ENCODE peak calls at places on chromosome 5, in six cellular contexts. T is hepatocyte, K is MM.1S, L is neural progenitor cell, P is GM23248, O is PC-3. G is an unnamed sample. For H4K20me1, the result is how much of the 10 kb centered on the place peaks cover.

GRCh38 chr5:90182726-90183125 is 226.8 kb downstream of the CETN3 start:
- DNase-seq in T (no peak), K (no peak), L (no peak), P (peak), O (peak), G (no peak)

GRCh38 chr5:170280090-170280493 is 17.5 kb downstream of the LCP2 start:
- DNase-seq in T (no peak), K (no peak), L (peak), P (no peak), O (no peak), G (no peak)

GRCh38 chr5:138622051-138622450 is 46.9 kb upstream of the HSPA9 start:
- DNase-seq in T (no peak), K (no peak), L (no peak), P (no peak), O (no peak), G (no peak)

GRCh38 chr5:59835782-59836181 is 57.7 kb downstream of the PDE4D start:
- DNase-seq in T (no peak), K (no peak), L (no peak), P (no peak), O (no peak), G (no peak)

GRCh38 chr5:76274566-76274965 is 128.5 kb upstream of the IQGAP2 start:
- DNase-seq in T (no peak), K (no peak), L (no peak), P (no peak), O (no peak), G (no peak)

GRCh38 chr5:160514866-160515265 is 93.2 kb downstream of the PTTG1 start:
- DNase-seq in T (no peak), K (no peak), L (no peak), P (no peak), O (no peak), G (no peak)

GRCh38 chr5:8683528-8683927 is 814.6 kb downstream of the MTRR start:
- DNase-seq in T (no peak), K (no peak), L (no peak), P (no peak), O (no peak), G (no peak)

GRCh38 chr5:114449836-114450515 is 88.1 kb downstream of the KCNN2 start:
- DNase-seq in T (peak), K (peak), L (peak), P (peak), O (peak), G (peak)

GRCh38 chr5:124404796-124405195 is 341.6 kb downstream of the ZNF608 start:
- DNase-seq in T (no peak), K (no peak), L (no peak), P (no peak), O (no peak), G (no peak)

GRCh38 chr5:151742870-151743294 is 15.5 kb downstream of the ATOX1 start:
- DNase-seq in T (peak), K (no peak), L (peak), P (peak), O (peak), G (peak)

GRCh38 chr5:132225165-132226032 is 2.3 kb downstream of the P4HA2 start:
- DNase-seq in T (peak), K (no peak), L (no peak), P (peak), O (peak), G (no peak)

GRCh38 chr5:14775857-14776256 is 95.7 kb downstream of the ANKH start:
- DNase-seq in T (no peak), K (no peak), L (no peak), P (peak), O (peak), G (no peak)

GRCh38 chr5:157342822-157343402 is 77.0 kb downstream of the CYFIP2 start:
- DNase-seq in T (peak), K (peak), L (peak), P (peak), O (peak), G (peak)

GRCh38 chr5:6604946-6605345 is 27.9 kb downstream of the NSUN2 start:
- DNase-seq in T (no peak), K (no peak), L (no peak), P (no peak), O (no peak), G (no peak)

GRCh38 chr5:6604341-6604740 is 28.5 kb downstream of the NSUN2 start:
- DNase-seq in T (no peak), K (no peak), L (no peak), P (no peak), O (no peak), G (no peak)

GRCh38 chr5:6602441-6602840 is 30.4 kb downstream of the NSUN2 start:
- DNase-seq in T (no peak), K (no peak), L (no peak), P (no peak), O (no peak), G (no peak)

GRCh38 chr5:6601271-6601670 is 31.6 kb downstream of the NSUN2 start:
- DNase-seq in T (no peak), K (no peak), L (no peak), P (no peak), O (no peak), G (no peak)

DNA sequence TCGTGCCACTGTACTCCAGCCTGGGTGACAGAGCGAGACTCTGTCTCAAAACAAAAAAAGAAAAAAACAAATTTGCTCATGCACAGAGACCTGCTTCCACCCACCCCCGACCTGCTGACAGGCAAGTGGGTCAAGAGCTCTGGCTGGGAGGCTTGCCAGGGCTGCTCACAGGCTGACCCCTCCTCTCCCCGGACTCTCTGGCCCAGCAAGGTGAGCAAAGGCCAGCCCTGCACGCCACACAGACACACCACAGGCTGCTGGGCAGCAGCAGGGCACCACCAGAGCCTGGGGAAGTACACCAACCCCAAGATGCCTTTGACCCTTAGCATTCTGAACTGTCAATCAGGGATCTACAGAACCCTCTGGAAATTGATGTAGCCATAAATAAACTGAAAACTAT is 29.2 kb downstream of the NSUN2 start:
- DNase-seq in T (peak), K (no peak), L (no peak), P (no peak), O (no peak), G (no peak)
- H4K20me1 ChIP-seq in T (under half), K (under half), L (under half), P (under half), O (under half), G (under half)

GRCh38 chr5:93580387-93581100 is 475 bp downstream of the NR2F1-AS1 start:
- DNase-seq in T (no peak), K (peak), L (peak), P (peak), O (no peak), G (no peak)

GRCh38 chr5:93578179-93578812 is 2.7 kb downstream of the NR2F1-AS1 start:
- DNase-seq in T (no peak), K (no peak), L (peak), P (no peak), O (no peak), G (no peak)

GRCh38 chr5:93577807-93578178 is 3.2 kb downstream of the NR2F1-AS1 start:
- DNase-seq in T (no peak), K (no peak), L (no peak), P (no peak), O (no peak), G (no peak)

GRCh38 chr5:93579561-93580386 is 1.2 kb downstream of the NR2F1-AS1 start:
- DNase-seq in T (no peak), K (no peak), L (peak), P (peak), O (peak), G (no peak)

GRCh38 chr5:93578813-93579560 is 2.0 kb downstream of the NR2F1-AS1 start:
- DNase-seq in T (no peak), K (no peak), L (peak), P (no peak), O (peak), G (no peak)
- TF ChIP-seq EZH2phosphoT487 in T (no peak), K (no peak), L (no peak), P (no peak), O (no peak), G (no peak)

DNA sequence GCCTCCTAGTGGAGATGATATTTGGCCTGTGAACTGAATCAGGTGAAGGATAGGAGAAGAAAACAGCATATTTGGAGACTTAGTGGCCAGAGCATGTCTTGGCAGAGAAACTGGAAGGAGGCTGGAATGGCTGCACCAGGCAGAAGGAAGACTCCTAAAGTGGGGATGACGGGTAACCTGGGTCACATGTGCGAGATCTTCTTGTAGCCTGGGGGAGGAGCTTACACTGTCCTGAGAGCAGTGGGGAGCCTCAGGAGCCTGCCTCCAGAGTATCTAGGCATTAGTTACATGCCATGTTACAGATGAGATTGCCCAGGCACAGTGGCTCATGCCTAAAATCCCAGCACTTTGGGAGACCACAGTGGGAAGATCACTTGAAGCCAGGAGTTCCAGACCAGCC is 49.8 kb downstream of the JADE2 start:
- DNase-seq in T (no peak), K (no peak), L (no peak), P (no peak), O (no peak), G (no peak)
- H4K20me1 ChIP-seq in T (under half), K (under half), L (under half), P (under half), O (under half), G (under half)

GRCh38 chr5:126526493-126526892 is 68.5 kb downstream of the ALDH7A1 start:
- DNase-seq in T (no peak), K (no peak), L (no peak), P (no peak), O (no peak), G (no peak)
- TF ChIP-seq EZH2phosphoT487 in T (no peak), K (no peak), L (no peak), P (no peak), O (no peak), G (no peak)

DNA sequence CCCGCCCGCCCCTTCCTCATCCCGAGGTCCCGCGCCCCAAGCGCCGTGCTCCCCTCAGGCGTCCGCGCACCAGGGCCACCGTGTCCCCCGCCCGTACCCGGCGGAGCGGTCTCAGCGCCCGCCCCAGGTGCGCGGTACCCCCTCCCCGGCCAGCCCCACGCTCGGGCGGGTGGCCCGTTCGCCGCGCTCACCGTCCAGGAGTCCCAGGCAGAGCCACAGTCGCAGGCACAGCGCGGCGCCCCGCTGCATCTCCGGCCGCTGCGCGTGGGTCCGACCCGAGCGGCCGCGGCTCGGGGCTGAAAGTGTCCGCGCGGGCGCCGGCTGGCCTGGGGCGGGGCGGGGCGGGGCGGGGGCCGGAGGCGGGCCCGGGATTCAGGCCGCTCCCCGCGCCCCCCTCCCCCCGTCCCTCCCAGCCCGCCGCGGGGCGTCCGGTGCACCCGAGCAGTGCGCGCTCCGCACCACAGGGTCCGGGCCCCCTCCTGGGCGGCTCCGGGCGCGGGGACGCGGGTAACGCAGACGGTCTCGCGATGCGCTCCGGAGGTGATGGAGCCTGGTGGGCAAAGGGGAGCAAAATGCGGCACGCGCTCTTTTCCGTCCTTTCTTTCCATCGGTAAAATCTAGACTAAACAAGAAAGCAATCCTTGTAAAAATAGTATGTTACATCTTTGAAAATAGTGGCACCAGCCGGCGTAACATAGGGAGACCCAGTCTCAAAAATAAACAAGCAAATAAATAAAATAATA is at the start of gene FLT4:
- DNase-seq in T (peak), K (no peak), L (peak), P (no peak), O (no peak), G (no peak)
- H4K20me1 ChIP-seq in T (under half), K (under half), L (under half), P (under half), O (under half), G (under half)

DNA sequence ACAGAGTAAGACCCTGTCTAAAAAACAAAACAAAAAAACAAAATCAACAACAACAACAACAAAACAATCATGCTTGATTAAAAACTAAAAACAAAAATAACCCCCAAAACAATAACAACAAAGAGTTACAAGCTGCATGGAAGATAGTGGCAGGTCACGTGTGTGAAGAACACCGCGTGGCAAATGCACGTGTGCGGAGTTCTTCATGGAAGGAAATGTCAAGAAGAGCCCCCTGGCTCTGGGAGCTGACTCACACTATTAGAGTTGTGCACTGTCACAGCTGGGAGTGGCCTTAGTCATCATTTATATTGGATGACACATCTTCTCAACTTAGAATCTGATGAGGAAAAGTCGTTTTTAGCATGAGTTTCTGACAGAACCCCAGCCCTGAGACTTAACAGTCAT is 110.5 kb downstream of the JMY start:
- DNase-seq in T (no peak), K (no peak), L (no peak), P (peak), O (peak), G (peak)
- TF ChIP-seq EZH2phosphoT487 in T (no peak), K (no peak), L (no peak), P (no peak), O (no peak), G (no peak)

DNA sequence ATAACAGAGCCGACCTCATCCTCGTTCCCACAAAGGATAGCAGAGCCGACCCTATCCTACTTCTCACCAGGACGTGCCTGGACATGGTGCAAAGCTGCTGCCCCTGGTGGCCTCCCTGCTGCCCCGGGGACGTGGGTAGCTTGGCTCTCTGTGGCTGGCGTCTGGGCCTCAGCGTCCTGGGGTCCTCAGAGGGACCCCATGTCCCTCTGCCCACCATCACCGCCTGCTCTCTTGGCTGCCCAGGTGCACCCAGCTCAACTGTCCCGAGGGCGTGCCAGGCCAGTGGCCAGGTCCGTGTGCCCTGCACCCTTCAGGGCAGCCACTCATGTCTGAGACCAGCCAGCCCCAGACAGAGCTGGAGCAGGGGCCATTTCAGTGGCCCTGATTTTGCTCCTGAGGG is 8.5 kb downstream of the NKD2 start:
- DNase-seq in T (no peak), K (no peak), L (no peak), P (no peak), O (no peak), G (no peak)
- H4K20me1 ChIP-seq in T (under half), K (under half), L (under half), P (under half), O (under half), G (under half)

DNA sequence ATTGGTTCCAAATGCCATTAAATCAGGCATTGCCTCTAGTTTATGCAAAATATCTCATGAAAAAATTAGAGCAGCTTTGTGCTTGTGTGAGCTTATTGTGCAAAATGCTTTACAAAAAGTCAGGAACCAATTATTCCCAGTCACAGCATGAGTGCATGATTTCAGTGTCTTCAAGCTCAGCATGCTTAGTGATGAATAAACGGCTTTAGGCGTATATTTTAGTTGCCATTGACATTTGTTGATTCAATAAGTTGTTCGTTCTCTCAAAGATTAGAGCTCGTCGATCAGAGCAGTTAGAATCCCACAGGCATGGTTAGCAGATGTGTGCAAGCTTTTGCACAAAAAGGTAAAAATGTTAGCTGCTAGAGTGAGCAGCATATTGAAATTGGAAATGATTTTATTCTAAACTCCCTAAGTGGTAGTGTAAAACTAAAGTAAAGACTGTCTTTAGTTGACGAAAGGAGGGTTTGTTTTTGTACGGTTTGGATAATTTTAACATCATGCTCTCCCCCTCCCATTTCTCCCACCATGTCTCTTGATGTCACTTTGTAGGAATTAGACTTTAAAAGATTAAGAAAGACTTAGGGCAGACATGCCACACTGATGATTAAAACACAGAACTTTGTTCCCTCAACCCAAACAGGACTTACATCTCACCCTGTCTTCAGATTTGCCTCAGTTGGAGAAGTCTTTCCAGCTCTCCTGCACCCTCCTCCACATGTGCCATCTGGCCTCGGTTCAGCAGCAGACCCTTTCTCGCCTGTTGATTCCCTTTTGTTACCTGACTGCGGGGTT is 25.0 kb upstream of the EXOC3 start:
- DNase-seq in T (no peak), K (no peak), L (no peak), P (peak), O (no peak), G (no peak)
- TF ChIP-seq EZH2phosphoT487 in T (no peak), K (no peak), L (no peak), P (no peak), O (no peak), G (no peak)

GRCh38 chr5:31866166-31866565 is 227.2 kb downstream of the PDZD2 start:
- DNase-seq in T (no peak), K (no peak), L (no peak), P (no peak), O (no peak), G (no peak)
- H4K20me1 ChIP-seq in T (under half), K (under half), L (under half), P (under half), O (under half), G (under half)